ENCODE peak calls at places on chromosomes 1 and 21, in four cellular contexts. L is K562, Y is A549, N is GM12878. R is an unnamed sample.

GRCh38 chr1:16195518-16195905 is 16.9 kb downstream of the ARHGEF19 start:
- DNase-seq in L (no peak), Y (no peak), N (no peak), R (no peak)

GRCh38 chr21:31459457-31459856 is 115.4 kb upstream of the TIAM1 start:
- DNase-seq in L (peak; percentile 45), Y (peak; percentile 33), N (no peak), R (peak; percentile 66)

GRCh38 chr1:163186910-163187309 is 15.8 kb downstream of the RGS5 start:
- DNase-seq in L (no peak), Y (no peak), N (no peak), R (no peak)

GRCh38 chr1:213772711-213773110 is 215.1 kb upstream of the PROX1 start:
- DNase-seq in L (no peak), Y (no peak), N (no peak), R (no peak)

GRCh38 chr21:42677339-42678117 is 24.1 kb downstream of the PDE9A start:
- DNase-seq in L (no peak), Y (no peak), N (no peak), R (no peak)

GRCh38 chr1:207302618-207303408 is 18.7 kb upstream of the CD55 start:
- DNase-seq in L (no peak), Y (no peak), N (no peak), R (no peak)

GRCh38 chr1:98045211-98046030 is 124.6 kb upstream of the DPYD start:
- DNase-seq in L (no peak), Y (peak; percentile 31), N (no peak), R (peak; percentile 59)

GRCh38 chr1:224432672-224433040 is 1.9 kb downstream of the WDR26 start:
- DNase-seq in L (peak; percentile 25), Y (no peak), N (no peak), R (no peak)

GRCh38 chr1:77467196-77467595 is 185.4 kb downstream of the AK5 start:
- DNase-seq in L (no peak), Y (no peak), N (no peak), R (no peak)

GRCh38 chr1:231861541-231862481 is 235.2 kb downstream of the DISC1 start:
- DNase-seq in L (no peak), Y (no peak), N (no peak), R (no peak)

GRCh38 chr1:6419803-6420593 is at the start of gene HES2:
- DNase-seq in L (peak; percentile 95), Y (no peak), N (no peak), R (peak; percentile 74)

GRCh38 chr1:7447093-7447492 is 324.0 kb upstream of the VAMP3 start:
- DNase-seq in L (no peak), Y (no peak), N (no peak), R (no peak)

GRCh38 chr1:11248169-11248568 is 14.2 kb downstream of the MTOR start:
- DNase-seq in L (no peak), Y (no peak), N (no peak), R (no peak)

DNA sequence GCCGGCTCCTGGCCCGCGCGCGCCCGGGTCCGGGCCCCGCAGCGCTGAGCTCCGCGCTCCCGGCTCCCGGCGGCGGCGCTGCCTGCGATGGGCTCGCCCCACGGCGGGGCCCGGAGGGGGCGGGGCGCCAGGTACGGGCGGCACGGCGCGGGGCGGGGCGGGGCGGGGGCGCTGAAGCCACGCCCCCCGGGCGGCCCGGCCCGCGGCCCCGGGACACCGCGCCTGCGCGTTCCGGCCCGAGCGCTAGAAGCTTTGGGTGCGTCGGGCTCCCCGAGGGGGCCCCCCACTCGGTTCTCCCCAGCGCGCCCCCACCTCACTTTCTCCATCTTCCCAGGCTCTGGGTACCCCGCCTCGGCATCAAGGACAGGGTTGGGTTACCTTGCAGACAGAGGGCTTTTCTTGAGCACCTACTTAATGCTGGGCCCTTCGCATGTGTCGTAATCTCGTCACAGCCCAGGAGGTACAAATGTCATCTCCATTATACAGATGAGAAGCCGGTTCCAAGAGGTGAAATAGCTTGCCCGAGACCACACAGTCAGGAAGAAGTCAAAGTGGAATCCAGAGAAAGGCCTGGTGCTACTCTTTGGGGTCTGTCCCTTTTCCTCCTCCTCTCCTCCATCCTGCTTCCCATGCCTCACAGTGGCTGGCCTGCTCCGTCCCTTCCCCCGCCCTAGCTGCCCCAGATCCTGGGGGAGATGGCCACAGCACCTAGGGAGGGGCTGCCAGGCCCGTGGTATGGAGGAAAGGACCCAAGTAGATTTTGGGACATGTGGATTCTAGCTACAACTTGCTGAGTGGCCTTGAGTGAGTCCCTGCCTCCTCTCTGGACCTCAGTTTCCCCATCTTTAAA is 46.5 kb downstream of the RAP1GAP start:
- DNase-seq in L (peak; percentile 90), Y (no peak), N (no peak), R (peak; percentile 74)
- TF ChIP-seq JUNB in L (no peak), Y (no peak), N (no peak), R (no peak)

DNA sequence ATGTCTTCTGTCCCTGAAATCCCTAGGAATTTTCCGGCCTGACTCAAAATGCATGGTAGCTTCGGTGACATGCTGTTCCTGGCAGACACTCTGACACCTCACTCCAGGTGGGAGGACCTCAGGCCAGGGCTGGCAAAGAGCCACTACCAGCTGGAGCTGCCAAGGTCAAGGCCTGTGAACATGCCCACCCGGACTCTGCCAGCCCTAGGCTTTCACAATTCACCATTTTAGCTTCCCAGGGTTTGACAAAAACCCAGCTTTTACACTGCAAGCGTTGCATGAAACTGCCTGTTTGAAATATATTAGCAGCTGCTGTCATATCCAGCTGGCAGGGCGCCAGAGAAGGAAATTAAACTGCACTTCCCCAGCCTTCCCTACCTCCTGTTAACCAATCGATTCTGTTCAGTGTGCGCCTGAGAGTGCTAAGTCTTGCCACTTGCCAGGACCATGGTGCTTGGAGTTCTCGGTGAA is 133.9 kb downstream of the FAM78B start:
- DNase-seq in L (no peak), Y (no peak), N (no peak), R (no peak)
- TF ChIP-seq JUNB in L (no peak), Y (no peak), N (no peak), R (no peak)

DNA sequence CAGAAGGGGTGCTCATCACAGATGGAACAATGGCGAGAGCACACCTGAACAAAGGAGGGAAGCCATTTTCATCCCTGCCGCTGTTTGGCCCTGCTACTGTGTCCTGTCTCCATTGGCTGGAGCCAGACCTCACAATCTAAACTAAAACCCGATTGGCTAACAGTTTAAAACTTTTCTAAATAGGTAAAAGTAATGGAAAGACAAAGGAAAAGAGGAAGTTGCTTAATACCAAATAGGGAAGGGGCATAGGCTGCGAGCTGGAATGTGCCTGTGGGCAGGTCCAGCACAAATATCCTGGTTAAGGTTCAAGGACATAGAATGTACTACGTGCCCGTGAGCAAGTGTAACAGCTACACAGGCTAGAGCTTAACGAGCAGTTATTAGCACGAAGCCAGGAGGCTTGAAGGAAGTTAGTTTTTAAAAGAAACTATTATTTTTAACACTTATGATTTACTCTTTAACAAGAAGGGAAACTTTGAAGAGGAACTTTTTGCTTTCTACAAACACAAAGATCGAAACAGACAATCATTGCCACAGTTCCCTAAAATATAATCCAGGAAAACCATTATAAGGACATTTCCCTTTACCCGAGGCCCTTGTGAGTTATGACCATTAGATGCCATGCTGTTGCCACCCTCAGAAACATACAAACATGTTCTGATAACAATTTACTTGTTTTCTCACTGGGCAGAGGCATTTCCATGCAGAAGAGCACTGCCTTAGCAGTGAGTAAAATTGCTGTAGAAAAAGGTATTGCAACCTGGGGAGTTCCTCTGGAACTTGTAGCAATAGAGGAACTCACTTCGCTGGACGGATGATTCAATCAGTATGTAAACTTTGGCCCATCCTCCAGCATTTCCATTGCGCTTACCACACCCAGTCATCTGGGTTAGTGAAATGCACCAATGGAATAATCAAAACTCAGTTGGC is 4.8 kb upstream of the PTTG1IP start:
- DNase-seq in L (no peak), Y (no peak), N (no peak), R (no peak)
- TF ChIP-seq JUNB in L (no peak), Y (no peak), N (no peak), R (no peak)

GRCh38 chr1:246800356-246800755 is 76.1 kb downstream of the SCCPDH start:
- DNase-seq in L (no peak), Y (no peak), N (no peak), R (no peak)

GRCh38 chr1:246797597-246797996 is 73.4 kb downstream of the SCCPDH start:
- DNase-seq in L (peak; percentile 51), Y (no peak), N (no peak), R (no peak)

GRCh38 chr1:246798107-246798506 is 73.9 kb downstream of the SCCPDH start:
- DNase-seq in L (no peak), Y (no peak), N (no peak), R (no peak)

GRCh38 chr1:246797157-246797556 is 72.9 kb downstream of the SCCPDH start:
- DNase-seq in L (no peak), Y (no peak), N (no peak), R (no peak)

DNA sequence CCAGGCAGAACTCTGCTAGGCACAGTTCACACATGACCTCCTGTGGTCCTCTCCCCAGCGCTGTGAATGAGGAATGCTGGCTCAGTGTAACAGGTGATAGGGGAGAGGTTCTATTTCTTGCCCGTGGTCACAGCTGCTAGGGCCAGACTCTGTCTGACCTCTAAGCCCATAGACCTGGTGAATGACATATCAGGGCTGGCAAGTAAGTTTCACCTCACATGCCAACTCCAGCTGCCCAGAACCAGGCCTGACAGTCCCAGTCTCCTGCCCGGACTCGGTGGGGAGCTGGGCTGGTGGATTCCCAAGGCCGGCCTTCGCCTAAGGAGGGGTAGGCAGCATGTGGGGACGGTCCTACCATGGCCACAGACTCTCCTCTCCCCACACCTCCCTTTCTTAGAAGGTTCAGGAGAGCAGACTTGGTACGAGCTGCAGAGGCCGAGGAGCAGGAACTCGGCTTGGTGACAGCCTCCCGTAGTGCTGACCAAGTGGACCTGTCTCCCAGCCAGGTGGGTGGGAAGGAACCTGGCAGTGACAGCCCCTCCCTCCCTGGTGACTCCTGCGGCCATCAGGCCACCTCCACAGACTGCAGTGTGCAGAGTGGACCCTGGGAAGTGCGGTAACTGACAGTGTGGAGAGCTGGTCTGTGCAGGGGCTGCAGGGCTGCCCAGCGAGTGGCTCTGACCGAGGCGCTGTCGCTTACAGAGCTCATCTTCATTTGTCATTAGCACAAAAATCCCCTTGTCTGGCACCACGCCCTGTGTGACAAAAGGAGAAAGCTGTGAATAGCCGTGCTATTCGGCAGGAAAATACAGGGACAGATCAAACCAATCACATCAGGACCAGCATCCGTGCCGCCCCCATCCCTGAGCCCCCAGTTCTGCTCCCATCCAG is 74.6 kb downstream of the SCCPDH start:
- DNase-seq in L (no peak), Y (no peak), N (no peak), R (no peak)
- TF ChIP-seq JUNB in L (no peak), Y (no peak), N (no peak), R (no peak)

GRCh38 chr21:36698160-36699025 is 522 bp upstream of the SIM2 start:
- DNase-seq in L (no peak), Y (peak; percentile 42), N (no peak), R (peak; percentile 71)
- TF ChIP-seq JUNB in L (no peak), Y (no peak), N (no peak), R (no peak)

DNA sequence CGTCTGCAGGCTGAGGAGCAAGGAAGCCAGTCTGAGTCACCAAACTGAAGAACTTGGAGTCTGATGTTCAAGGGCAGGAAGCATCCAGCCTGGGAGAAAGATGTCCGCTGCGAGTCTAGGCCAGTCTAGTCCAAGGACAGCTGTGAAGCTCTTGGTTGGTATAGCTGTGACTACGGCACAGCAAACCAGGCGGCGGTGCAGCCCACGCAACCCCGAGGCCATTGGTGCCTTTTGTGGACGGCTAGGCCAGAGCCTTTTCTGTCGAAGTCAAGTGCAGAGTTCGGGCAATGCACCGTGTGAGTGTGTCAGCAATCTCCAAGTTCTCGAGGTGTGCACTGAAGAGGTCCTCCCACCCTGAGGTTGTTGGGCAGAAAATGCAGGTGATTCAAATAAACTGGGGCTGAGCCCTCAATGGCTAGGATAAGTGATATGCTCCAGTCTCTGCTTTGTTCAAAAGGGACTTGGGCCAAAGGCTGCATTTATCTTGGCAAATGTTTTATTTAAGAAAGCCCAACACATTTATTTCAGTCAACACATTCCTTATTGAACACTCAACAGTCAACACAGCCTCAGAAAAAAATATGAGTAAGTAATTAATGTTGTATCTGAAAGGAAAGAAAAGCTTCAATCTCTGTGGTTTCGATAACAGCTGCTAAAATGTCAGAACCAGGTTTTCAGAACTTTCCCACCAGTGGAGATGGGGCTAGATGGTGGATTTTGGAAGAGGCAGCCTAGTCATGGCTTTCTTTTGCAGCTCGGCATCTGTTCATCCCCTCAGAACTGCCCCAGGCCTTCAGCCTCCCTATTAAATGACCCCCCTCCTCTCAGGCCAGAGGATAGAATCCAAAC is 78.1 kb upstream of the COX20 start:
- DNase-seq in L (no peak), Y (no peak), N (no peak), R (no peak)
- TF ChIP-seq JUNB in L (no peak), Y (no peak), N (no peak), R (no peak)